ENCODE peak calls at places on chromosomes 7 and 10, in seven cellular contexts. U is heart left ventricle, A is RWPE2, N is heart right ventricle, Y is thoracic aorta, O is A673, Z is mammary epithelial cell. S is an unnamed sample. For H3K36me3 and H3K4me1, the result is how much of the 10 kb centered on the place peaks cover.

GRCh38 chr7:66250711-66251110 is 45.6 kb downstream of the TPST1 start:
- DNase-seq in N (no peak), O (no peak), U (no peak), Z (peak), Y (no peak), A (no peak), S (no peak)

GRCh38 chr7:74300951-74301350 is 11.7 kb downstream of the CLIP2 start:
- DNase-seq in N (no peak), O (no peak), A (no peak), U (no peak), Z (no peak), Y (no peak), S (no peak)

GRCh38 chr7:49001610-49002033 is 77.3 kb downstream of the CDC14C start:
- DNase-seq in U (no peak), A (no peak), N (no peak), Y (no peak), O (peak), Z (peak), S (no peak)

GRCh38 chr7:85685901-85686300 is 499.0 kb upstream of the SEMA3D start:
- DNase-seq in Z (peak), Y (no peak), A (no peak), O (peak), U (no peak), N (no peak), S (no peak)

GRCh38 chr7:156892086-156892800 is 740 bp downstream of the LMBR1 start:
- DNase-seq in Z (peak), U (peak), N (peak), O (peak), A (peak), Y (no peak), S (no peak)

GRCh38 chr10:15587271-15587670 is 132.5 kb downstream of the ITGA8 start:
- DNase-seq in Z (no peak), N (no peak), U (no peak), O (no peak), A (no peak), Y (no peak), S (no peak)

GRCh38 chr10:123160311-123160980 is 6.2 kb downstream of the BUB3 start:
- DNase-seq in O (no peak), N (no peak), A (no peak), Z (no peak), U (no peak), Y (no peak), S (no peak)

GRCh38 chr7:100632951-100633717 is 8.2 kb downstream of the TFR2 start:
- DNase-seq in Z (peak), U (peak), N (peak), O (peak), A (no peak), Y (no peak), S (no peak)

GRCh38 chr10:84117683-84118394 is 21.5 kb upstream of the GHITM start:
- DNase-seq in U (no peak), A (no peak), N (no peak), O (no peak), Z (no peak), Y (no peak), S (no peak)

GRCh38 chr10:121096617-121097431 is 245.7 kb downstream of the WDR11 start:
- DNase-seq in O (peak), A (no peak), Z (no peak), U (peak), Y (no peak), N (peak), S (no peak)

GRCh38 chr10:110772454-110773025 is 99.2 kb upstream of the PDCD4 start:
- DNase-seq in U (no peak), N (no peak), Y (no peak), O (no peak), A (no peak), Z (no peak), S (no peak)

GRCh38 chr10:115335366-115335765 is 242.2 kb downstream of the ATRNL1 start:
- DNase-seq in A (no peak), N (no peak), O (no peak), Z (peak), Y (no peak), U (no peak), S (no peak)

GRCh38 chr7:44607141-44608068 is 978 bp downstream of the OGDH start:
- DNase-seq in O (no peak), Z (no peak), N (no peak), A (no peak), Y (no peak), U (no peak), S (no peak)

GRCh38 chr7:133650487-133651292 is 397.8 kb downstream of the EXOC4 start:
- DNase-seq in O (no peak), Z (no peak), U (no peak), A (no peak), N (no peak), Y (no peak), S (no peak)

GRCh38 chr7:1269336-1269890 is 36.7 kb downstream of the UNCX start:
- DNase-seq in A (no peak), Z (no peak), U (no peak), N (no peak), Y (no peak), O (no peak), S (no peak)

GRCh38 chr10:97426776-97427570 is 982 bp downstream of the PGAM1 start:
- DNase-seq in U (no peak), Z (no peak), N (no peak), Y (no peak), A (no peak), O (peak), S (no peak)

GRCh38 chr10:115857856-115858255 is 415.1 kb downstream of the GFRA1 start:
- DNase-seq in O (no peak), A (no peak), Y (no peak), U (no peak), Z (peak), N (no peak), S (no peak)

GRCh38 chr7:48389977-48390376 is 218.7 kb downstream of the ABCA13 start:
- DNase-seq in N (no peak), O (no peak), Z (peak), A (no peak), U (no peak), Y (no peak), S (no peak)

GRCh38 chr7:81776159-81776558 is 6.3 kb upstream of the HGF start:
- DNase-seq in Y (no peak), N (no peak), A (no peak), U (no peak), O (no peak), Z (no peak), S (no peak)

GRCh38 chr7:28409716-28410627 is 2.3 kb upstream of the CREB5 start:
- DNase-seq in O (peak), A (no peak), Z (peak), N (peak), U (peak), Y (no peak), S (no peak)

GRCh38 chr7:132377043-132377442 is 199.2 kb downstream of the PLXNA4 start:
- DNase-seq in O (no peak), Y (no peak), Z (no peak), A (no peak), N (no peak), U (no peak), S (no peak)

GRCh38 chr7:63070696-63071095 is 928.0 kb upstream of the ZNF722 start:
- DNase-seq in U (no peak), O (no peak), Z (no peak), A (no peak), Y (no peak), N (no peak), S (no peak)

DNA sequence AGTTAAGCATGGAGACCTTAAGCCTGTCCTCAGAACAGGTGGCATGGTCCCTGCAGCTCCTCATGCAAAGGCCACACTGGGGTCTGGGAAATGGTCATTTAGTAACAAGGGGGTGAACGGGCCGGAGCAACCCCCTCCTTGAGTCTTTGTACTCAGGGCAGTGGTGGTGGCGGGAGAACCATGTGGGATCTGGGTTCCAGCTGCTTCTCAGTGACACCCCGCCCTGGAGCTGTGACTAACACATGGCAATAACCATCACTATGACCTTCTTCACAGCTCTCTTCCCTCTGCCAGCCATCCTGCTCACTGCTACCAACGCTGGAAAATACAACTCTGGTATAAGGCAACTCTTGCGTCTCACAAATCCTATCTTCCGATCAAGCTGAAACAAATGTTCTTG is 203.4 kb upstream of the FRMD4A start:
- DNase-seq in O (no peak), A (no peak), U (no peak), Y (no peak), N (no peak), Z (no peak), S (no peak)
- H3K36me3 ChIP-seq in O (under half), A (under half), U (under half), Y (under half), N (under half), Z (under half), S (under half)

GRCh38 chr7:42274052-42274451 is 37.0 kb upstream of the GLI3 start:
- DNase-seq in Y (no peak), O (no peak), N (no peak), U (no peak), A (no peak), Z (peak), S (no peak)

GRCh38 chr7:42269161-42269560 is 32.2 kb upstream of the GLI3 start:
- DNase-seq in Y (no peak), N (no peak), A (no peak), O (peak), Z (peak), U (no peak), S (no peak)

GRCh38 chr7:42278360-42278759 is 41.4 kb upstream of the GLI3 start:
- DNase-seq in U (no peak), A (no peak), Z (no peak), O (no peak), Y (no peak), N (no peak), S (no peak)

GRCh38 chr7:42272793-42273665 is 36.0 kb upstream of the GLI3 start:
- DNase-seq in N (no peak), Z (peak), O (peak), Y (no peak), A (no peak), U (no peak), S (no peak)
- TF ChIP-seq CTCF in N (peak), Z (peak), O (peak), Y (no peak), A (peak), U (no peak), S (no peak)

GRCh38 chr10:71836594-71836970 is 14.5 kb downstream of the PSAP start:
- DNase-seq in O (no peak), N (no peak), U (peak), Z (no peak), A (no peak), Y (no peak), S (no peak)
- H3K4me1 ChIP-seq in O (half or more), N (under half), U (half or more), Z (half or more), A (under half), Y (under half), S (under half)

GRCh38 chr10:409403-410040 is 274.3 kb downstream of the ZMYND11 start:
- DNase-seq in Z (no peak), Y (no peak), O (no peak), A (no peak), U (peak), N (no peak), S (no peak)
- H3K36me3 ChIP-seq in Z (under half), Y (under half), O (under half), A (under half), U (under half), N (under half), S (under half)

DNA sequence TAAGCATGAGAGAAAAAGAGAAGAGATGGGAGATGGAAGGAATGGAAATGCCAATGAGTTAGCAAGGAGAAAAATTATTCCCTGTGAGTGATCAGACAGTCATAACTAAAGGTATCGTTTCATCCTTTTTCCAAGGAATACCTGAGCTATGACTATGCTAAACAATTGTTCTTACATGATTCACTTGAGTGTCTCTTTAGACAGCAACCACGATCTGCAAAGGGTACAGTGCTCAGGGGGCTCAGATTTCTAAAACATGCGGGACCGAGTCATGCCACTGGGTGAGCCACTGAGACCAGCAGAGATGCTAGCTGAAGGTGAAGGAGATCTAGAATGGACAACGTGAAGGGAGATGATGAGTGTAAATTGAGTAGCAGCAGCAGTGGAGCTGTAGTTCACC is 78.0 kb upstream of the CTTNBP2 start:
- DNase-seq in O (no peak), Y (no peak), A (no peak), U (no peak), Z (peak), N (no peak), S (no peak)
- TF ChIP-seq CTCF in O (no peak), Y (no peak), A (peak), U (no peak), Z (peak), N (no peak), S (no peak)

DNA sequence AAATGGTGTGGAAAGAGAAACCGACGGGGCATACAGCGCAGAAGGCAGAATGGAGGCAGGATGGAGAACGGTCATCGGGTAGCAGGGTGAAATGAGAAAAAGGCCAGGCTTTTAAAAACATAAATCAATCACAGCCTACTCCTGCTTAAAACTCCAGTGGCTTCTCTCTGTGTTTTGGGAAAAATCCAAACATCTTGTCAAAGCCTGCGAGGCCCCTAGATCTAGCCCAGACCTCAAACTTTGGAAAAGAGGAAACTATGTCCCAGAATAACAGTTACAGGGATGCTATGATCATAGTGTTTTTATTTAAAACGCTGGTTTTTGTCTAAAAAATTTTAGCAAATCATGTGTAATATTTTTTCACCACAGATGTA is 41.1 kb downstream of the PPP1R3C start:
- DNase-seq in A (no peak), Z (no peak), O (no peak), N (no peak), Y (no peak), U (no peak), S (no peak)
- H3K4me1 ChIP-seq in A (under half), Z (under half), O (under half), N (under half), Y (half or more), U (under half), S (half or more)

GRCh38 chr10:11301571-11302111 is 284.0 kb downstream of the CELF2 start:
- DNase-seq in Y (no peak), O (no peak), A (no peak), Z (no peak), N (no peak), U (no peak), S (no peak)

GRCh38 chr10:11305825-11306601 is 288.3 kb downstream of the CELF2 start:
- DNase-seq in Z (no peak), O (no peak), A (no peak), U (no peak), N (no peak), Y (no peak), S (no peak)

GRCh38 chr10:11304906-11305585 is 287.4 kb downstream of the CELF2 start:
- DNase-seq in Y (no peak), A (no peak), O (no peak), U (no peak), Z (no peak), N (no peak), S (no peak)

GRCh38 chr10:11302181-11302580 is 284.5 kb downstream of the CELF2 start:
- DNase-seq in N (no peak), A (no peak), Y (no peak), U (no peak), Z (no peak), O (no peak), S (no peak)

GRCh38 chr10:11303671-11304170 is 286.0 kb downstream of the CELF2 start:
- DNase-seq in U (no peak), N (no peak), Y (no peak), A (no peak), Z (no peak), O (no peak), S (no peak)
- H3K36me3 ChIP-seq in U (half or more), N (under half), Y (under half), A (under half), Z (under half), O (under half), S (half or more)

GRCh38 chr7:27165089-27165654 is at the start of gene HOXA9:
- DNase-seq in N (no peak), Z (no peak), A (peak), O (no peak), U (peak), Y (no peak), S (no peak)

GRCh38 chr7:27165655-27166474 is 528 bp upstream of the HOXA9 start:
- DNase-seq in O (no peak), A (no peak), Y (no peak), U (peak), N (no peak), Z (no peak), S (no peak)

GRCh38 chr7:27163776-27164380 is 1.5 kb downstream of the HOXA9 start:
- DNase-seq in N (no peak), Z (peak), A (no peak), O (no peak), Y (no peak), U (no peak), S (no peak)

GRCh38 chr7:27162930-27163775 is 2.2 kb downstream of the HOXA9 start:
- DNase-seq in O (no peak), Y (no peak), U (peak), Z (peak), N (no peak), A (no peak), S (no peak)

DNA sequence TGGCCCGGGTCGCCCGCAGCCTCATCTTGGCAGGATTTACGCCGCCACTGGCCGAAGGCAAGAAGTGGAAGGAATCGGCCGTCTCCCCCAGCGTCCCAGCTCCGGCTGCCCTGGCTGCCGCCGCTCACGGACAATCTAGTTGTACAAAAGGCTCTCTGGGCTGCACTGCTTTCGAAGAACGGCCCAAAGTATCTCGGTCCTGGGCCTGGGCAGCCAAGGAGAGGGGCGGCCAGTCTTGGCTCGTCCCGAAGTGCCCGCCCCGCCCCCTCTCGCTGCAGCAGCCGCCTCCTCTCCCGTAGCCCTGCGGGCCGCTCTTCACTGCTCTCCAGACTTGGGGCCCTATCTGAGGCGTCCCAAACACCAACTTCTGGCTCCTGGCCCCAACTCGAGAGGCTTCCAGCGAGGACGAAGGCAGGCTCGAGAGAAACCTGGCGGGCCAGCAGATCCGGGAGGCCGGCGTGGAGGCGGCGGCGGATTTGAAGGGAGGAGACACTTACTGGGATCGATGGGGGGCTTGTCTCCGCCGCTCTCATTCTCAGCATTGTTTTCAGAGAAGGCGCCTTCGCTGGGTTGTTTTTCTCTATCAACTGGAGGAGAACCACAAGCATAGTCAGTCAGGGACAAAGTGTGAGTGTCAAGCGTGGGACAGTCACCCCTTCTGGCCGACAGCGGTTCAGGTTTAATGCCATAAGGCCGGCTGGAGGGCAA is 802 bp downstream of the HOXA9 start:
- DNase-seq in N (no peak), A (no peak), Z (peak), U (peak), O (no peak), Y (no peak), S (no peak)
- TF ChIP-seq CTCF in N (no peak), A (no peak), Z (no peak), U (no peak), O (no peak), Y (no peak), S (no peak)

GRCh38 chr10:5458949-5459747 is 40.2 kb downstream of the CALML5 start:
- DNase-seq in O (no peak), A (no peak), U (no peak), N (no peak), Y (no peak), Z (no peak), S (no peak)
- H3K4me1 ChIP-seq in O (under half), A (under half), U (under half), N (under half), Y (under half), Z (under half), S (under half)

DNA sequence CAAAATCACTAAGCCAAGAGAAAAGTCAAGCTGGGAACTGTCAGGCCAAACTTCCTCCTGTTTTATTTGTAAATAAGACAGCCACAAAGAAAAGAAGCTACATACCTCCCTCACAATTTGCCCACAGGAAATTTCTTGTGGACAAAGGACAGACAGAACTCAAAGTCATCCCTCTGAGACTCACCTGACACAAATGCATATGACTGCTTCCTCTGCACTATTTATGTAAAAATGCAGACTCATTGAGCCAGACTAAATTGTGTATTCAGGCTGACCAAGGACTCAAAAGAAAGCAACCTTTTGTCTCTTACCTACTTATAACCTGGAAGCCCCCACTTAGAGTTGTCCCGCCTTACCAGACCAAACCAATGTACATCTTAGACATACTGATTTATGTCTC is 11.8 kb downstream of the TOMM7 start:
- DNase-seq in Y (no peak), N (no peak), O (no peak), U (no peak), Z (no peak), A (no peak), S (no peak)
- H3K36me3 ChIP-seq in Y (under half), N (under half), O (under half), U (under half), Z (under half), A (under half), S (under half)

S was measured in ascending aorta.